ENCODE peak calls at places on chromosome 21, in seven cellular contexts. E, X, Y, W, M, T and G are unnamed samples.
A peak's percentile ranks its signal among the peaks of the same experiment; 100 is the strongest.

GRCh38 chr21:17432732-17433057 is 80.1 kb upstream of the CXADR start:
- DNase-seq in E (no peak), M (no peak), X (no peak), T (no peak), W (no peak), Y (no peak), G (no peak)

GRCh38 chr21:35071347-35071746 is 22.2 kb upstream of the RUNX1 start:
- DNase-seq in W (peak; percentile 33), T (no peak), M (no peak), Y (no peak), E (no peak), X (peak; percentile 30), G (no peak)

GRCh38 chr21:45655071-45655470 is 11.5 kb downstream of the PCBP3 start:
- DNase-seq in E (no peak), T (no peak), M (no peak), Y (peak; percentile 67), X (peak; percentile 69), W (peak; percentile 49), G (no peak)

GRCh38 chr21:43644609-43645008 is 14.7 kb downstream of the HSF2BP start:
- DNase-seq in E (no peak), T (no peak), M (peak; percentile 73), Y (peak; percentile 82), X (peak; percentile 65), W (peak; percentile 33), G (no peak)

GRCh38 chr21:16028163-16028562 is 298.4 kb downstream of the USP25 start:
- DNase-seq in X (no peak), E (no peak), W (no peak), Y (no peak), M (no peak), T (no peak), G (no peak)

GRCh38 chr21:46088189-46088588 is 9.7 kb upstream of the COL6A2 start:
- DNase-seq in Y (no peak), T (no peak), X (no peak), M (no peak), E (no peak), W (no peak), G (no peak)

GRCh38 chr21:41562101-41563000 is 54.4 kb upstream of the TMPRSS2 start:
- DNase-seq in T (peak; percentile 65), Y (no peak), E (no peak), M (peak; percentile 53), X (peak; percentile 31), W (peak; percentile 26), G (no peak)

GRCh38 chr21:33265664-33266049 is 510 bp upstream of the IL10RB start:
- DNase-seq in M (no peak), Y (no peak), W (peak; percentile 50), T (no peak), E (no peak), X (peak; percentile 39), G (peak; percentile 56)

GRCh38 chr21:15624646-15625045 is 105.1 kb upstream of the USP25 start:
- DNase-seq in T (no peak), X (no peak), Y (no peak), W (no peak), M (no peak), E (no peak), G (no peak)

GRCh38 chr21:45010096-45010495 is 64.3 kb upstream of the ADARB1 start:
- DNase-seq in W (peak; percentile 37), X (peak; percentile 24), Y (no peak), T (no peak), E (no peak), M (no peak), G (no peak)

GRCh38 chr21:42414928-42415769 is 11.4 kb downstream of the UBASH3A start:
- DNase-seq in W (no peak), M (peak; percentile 92), E (no peak), X (peak; percentile 19), T (peak; percentile 78), Y (peak; percentile 79), G (peak; percentile 92)

GRCh38 chr21:26506951-26507350 is 66.1 kb downstream of the CYYR1 start:
- DNase-seq in Y (peak; percentile 54), E (no peak), T (no peak), W (peak; percentile 80), X (peak; percentile 50), M (no peak), G (no peak)

GRCh38 chr21:23936224-23936623 is 1671.1 kb downstream of the MRPL39 start:
- DNase-seq in X (no peak), E (no peak), W (peak; percentile 0), M (no peak), Y (peak; percentile 16), T (no peak), G (no peak)

GRCh38 chr21:36664678-36665022 is 34.3 kb upstream of the SIM2 start:
- DNase-seq in X (no peak), M (no peak), W (no peak), Y (no peak), T (no peak), E (no peak), G (no peak)

GRCh38 chr21:31447477-31447876 is 103.4 kb upstream of the TIAM1 start:
- DNase-seq in T (no peak), W (no peak), M (no peak), Y (peak; percentile 71), X (no peak), E (no peak), G (no peak)

GRCh38 chr21:43697758-43698643 is 20.9 kb upstream of the PDXK start:
- DNase-seq in W (peak; percentile 60), T (no peak), E (no peak), X (no peak), M (peak; percentile 84), Y (peak; percentile 23), G (peak; percentile 29)

GRCh38 chr21:17454315-17455027 is 58.4 kb upstream of the CXADR start:
- DNase-seq in W (peak; percentile 90), M (peak; percentile 48), T (no peak), E (peak; percentile 10), Y (peak; percentile 90), X (peak; percentile 78), G (peak; percentile 23)

GRCh38 chr21:25615880-25616279 is 8.6 kb upstream of the MRPL39 start:
- DNase-seq in W (no peak), X (no peak), Y (no peak), E (no peak), M (no peak), T (no peak), G (no peak)

GRCh38 chr21:41387824-41388223 is 26.0 kb downstream of the MX2 start:
- DNase-seq in Y (no peak), E (no peak), W (no peak), X (no peak), T (no peak), M (no peak), G (peak; percentile 16)

GRCh38 chr21:32994305-32994704 is 31.4 kb upstream of the OLIG2 start:
- DNase-seq in E (no peak), W (peak; percentile 57), M (no peak), T (peak; percentile 16), Y (peak; percentile 2), X (peak; percentile 26), G (peak; percentile 33)

GRCh38 chr21:33976980-33977720 is 61.5 kb upstream of the ATP5PO start:
- DNase-seq in Y (no peak), M (no peak), X (no peak), W (peak; percentile 35), E (no peak), T (no peak), G (no peak)

GRCh38 chr21:14523234-14523633 is 22.9 kb downstream of the SAMSN1 start:
- DNase-seq in W (no peak), Y (no peak), M (no peak), E (no peak), X (no peak), T (no peak), G (no peak)

GRCh38 chr21:33850985-33851384 is 64.6 kb downstream of the ATP5PO start:
- DNase-seq in M (no peak), W (no peak), Y (no peak), T (no peak), E (no peak), X (no peak), G (no peak)

GRCh38 chr21:21156919-21157318 is 158.7 kb downstream of the NCAM2 start:
- DNase-seq in M (no peak), X (no peak), W (peak; percentile 18), T (no peak), Y (peak; percentile 22), E (no peak), G (no peak)

GRCh38 chr21:33825419-33825818 is 90.2 kb downstream of the ATP5PO start:
- DNase-seq in W (no peak), T (no peak), X (no peak), M (no peak), Y (no peak), E (no peak), G (no peak)

GRCh38 chr21:41597227-41597626 is 89.3 kb upstream of the TMPRSS2 start:
- DNase-seq in T (no peak), M (no peak), X (no peak), E (no peak), W (no peak), Y (no peak), G (no peak)

GRCh38 chr21:41112740-41113692 is 54.9 kb upstream of the BACE2 start:
- DNase-seq in W (peak; percentile 38), Y (peak; percentile 99), M (no peak), X (peak; percentile 94), T (no peak), E (no peak), G (peak; percentile 94)

GRCh38 chr21:23374155-23374554 is 2233.1 kb downstream of the MRPL39 start:
- DNase-seq in E (no peak), W (no peak), T (no peak), Y (no peak), X (no peak), M (no peak), G (no peak)

GRCh38 chr21:41045534-41046268 is 122.3 kb upstream of the BACE2 start:
- DNase-seq in X (no peak), T (peak; percentile 12), M (no peak), Y (no peak), E (no peak), W (no peak), G (peak; percentile 75)

GRCh38 chr21:46393451-46393940 is 65.2 kb upstream of the DIP2A start:
- DNase-seq in W (no peak), E (no peak), X (no peak), M (no peak), T (no peak), Y (no peak), G (no peak)

GRCh38 chr21:23223882-23224281 is 2225.7 kb downstream of the NCAM2 start:
- DNase-seq in W (no peak), M (no peak), Y (no peak), X (no peak), T (no peak), E (no peak), G (no peak)

GRCh38 chr21:46095814-46096595 is 1.9 kb upstream of the COL6A2 start:
- DNase-seq in E (no peak), M (no peak), X (no peak), Y (no peak), T (no peak), W (no peak), G (no peak)